ENCODE peak calls at places on chromosome 1, in nine cellular contexts. B is HEK293T; C is NCI-H187 treated with DMSO at 0.1 percent for 48 hours; T is activated CD4-positive, alpha-beta T cell treated with anti-CD3 and anti-CD28 coated beads for 4 hours; Y is NCI-H460; K is DMS79 treated with DMSO at 0.1 percent for 48 hours; I is stimulated activated CD8-positive, alpha-beta memory T cell treated with anti-CD3 and anti-CD28 coated beads, Interleukin-15, amount 100 ng/mL, for 4 hours; H is hippocampal formation; X is amygdala. L is an unnamed sample.

GRCh38 chr1:118985611-118986290 is 2.4 kb downstream of the TBX15 start:
- DNase-seq in B (no peak), C (no peak), T (no peak), Y (no peak), K (no peak), I (no peak), H (no peak), X (no peak), L (no peak)

GRCh38 chr1:181341026-181341632 is 142.2 kb upstream of the CACNA1E start:
- DNase-seq in B (no peak), C (no peak), T (no peak), Y (no peak), K (no peak), I (no peak), H (no peak), X (no peak), L (no peak)

GRCh38 chr1:214216031-214216430 is 64.9 kb upstream of the SMYD2 start:
- DNase-seq in B (no peak), C (no peak), T (no peak), Y (no peak), K (no peak), I (no peak), H (no peak), X (no peak), L (no peak)

GRCh38 chr1:86063721-86064120 is 92.9 kb downstream of the COL24A1 start:
- DNase-seq in B (no peak), C (no peak), T (no peak), Y (no peak), K (no peak), I (no peak), H (no peak), X (no peak), L (no peak)

GRCh38 chr1:111731956-111732355 is 7.2 kb downstream of the INKA2 start:
- DNase-seq in B (no peak), C (no peak), T (no peak), Y (no peak), K (no peak), I (no peak), H (no peak), X (no peak), L (no peak)

GRCh38 chr1:52684545-52684944 is 13.6 kb downstream of the COA7 start:
- DNase-seq in B (no peak), C (no peak), T (no peak), Y (no peak), K (no peak), I (no peak), H (no peak), X (no peak), L (no peak)

GRCh38 chr1:175865041-175865766 is 121.8 kb upstream of the TNR start:
- DNase-seq in B (no peak), C (no peak), T (no peak), Y (no peak), K (no peak), I (no peak), H (peak; percentile 97), X (peak; percentile 71), L (no peak)

GRCh38 chr1:47561523-47562007 is 123.7 kb downstream of the FOXD2 start:
- DNase-seq in B (no peak), C (no peak), T (no peak), Y (no peak), K (no peak), I (no peak), H (no peak), X (no peak), L (no peak)

GRCh38 chr1:62676606-62677356 is 11.4 kb downstream of the DOCK7 start:
- DNase-seq in B (no peak), C (no peak), T (no peak), Y (no peak), K (no peak), I (no peak), H (no peak), X (no peak), L (no peak)

GRCh38 chr1:24266398-24266941 is 52.7 kb upstream of the GRHL3 start:
- DNase-seq in B (no peak), C (no peak), T (no peak), Y (peak; percentile 87), K (no peak), I (no peak), H (no peak), X (no peak), L (no peak)

GRCh38 chr1:60978421-60979357 is 103.7 kb upstream of the NFIA start:
- DNase-seq in B (peak; percentile 74), C (peak; percentile 35), T (peak; percentile 4), Y (peak; percentile 33), K (peak; percentile 8), I (no peak), H (no peak), X (no peak), L (peak; percentile 21)

GRCh38 chr1:43836267-43836951 is 97.2 kb upstream of the ARTN start:
- DNase-seq in B (peak; percentile 45), C (peak; percentile 46), T (peak; percentile 71), Y (no peak), K (peak; percentile 97), I (peak; percentile 50), H (no peak), X (no peak), L (peak; percentile 24)

GRCh38 chr1:2972011-2972878 is 49.0 kb upstream of the ACTRT2 start:
- DNase-seq in B (no peak), C (no peak), T (no peak), Y (no peak), K (no peak), I (no peak), H (no peak), X (no peak), L (no peak)

GRCh38 chr1:219385786-219386427 is 212.2 kb downstream of the LYPLAL1 start:
- DNase-seq in B (peak; percentile 65), C (no peak), T (no peak), Y (peak; percentile 82), K (no peak), I (no peak), H (peak; percentile 4), X (no peak), L (no peak)

L was measured in stimulated activated naive CD4-positive, alpha-beta T cell treated with Interleukin-2 at 50 U/mL for 16 hours.